ENCODE peak calls at places on chromosomes 5 and 9, in eight cellular contexts. G is fibroblast of mammary gland, C is HFFc6, M is ascending aorta, L is fibroblast of lung, B is lower lobe of right lung, Y is tibial nerve, S is B cell. Q is an unnamed sample.
A peak's percentile ranks its signal among the peaks of the same experiment; 100 is the strongest.

GRCh38 chr5:120841830-120842229 is 377.7 kb downstream of the PRR16 start:
- DNase-seq in C (no peak), M (no peak), G (no peak), B (no peak), Y (no peak), L (no peak), S (no peak), Q (no peak)

GRCh38 chr5:129046151-129046550 is 48.4 kb upstream of the ISOC1 start:
- DNase-seq in B (no peak), Y (no peak), L (no peak), M (no peak), C (no peak), S (no peak), G (peak; percentile 57), Q (no peak)

GRCh38 chr5:87770016-87770415 is 357.3 kb upstream of the CCNH start:
- DNase-seq in M (no peak), G (no peak), Y (no peak), S (no peak), B (no peak), L (no peak), C (no peak), Q (no peak)

GRCh38 chr5:134634227-134634626 is 1.6 kb upstream of the SAR1B start:
- DNase-seq in S (no peak), G (no peak), M (no peak), Y (no peak), B (no peak), L (no peak), C (no peak), Q (no peak)

GRCh38 chr5:169149317-169149716 is 151.6 kb downstream of the SLIT3 start:
- DNase-seq in M (no peak), B (no peak), C (no peak), G (no peak), Y (no peak), S (no peak), L (no peak), Q (no peak)

GRCh38 chr9:38087934-38088925 is 19.2 kb upstream of the SHB start:
- DNase-seq in L (peak; percentile 29), M (no peak), B (peak; percentile 79), C (peak; percentile 28), Y (peak; percentile 55), G (peak; percentile 46), S (peak; percentile 69), Q (peak; percentile 79)

GRCh38 chr9:121650220-121651013 is 1.0 kb upstream of the DAB2IP start:
- DNase-seq in Y (no peak), L (peak; percentile 55), C (no peak), S (no peak), G (no peak), M (no peak), B (no peak), Q (no peak)

GRCh38 chr9:96133296-96134010 is 168.5 kb downstream of the HSD17B3 start:
- DNase-seq in S (no peak), L (no peak), Y (no peak), C (no peak), M (no peak), B (no peak), G (no peak), Q (no peak)

GRCh38 chr5:115842089-115842881 is 550 bp downstream of the AP3S1 start:
- DNase-seq in Y (no peak), G (peak; percentile 42), L (no peak), M (no peak), C (peak; percentile 42), B (no peak), S (no peak), Q (peak; percentile 48)

GRCh38 chr9:128420060-128420650 is 502 bp upstream of the CERCAM start:
- DNase-seq in S (peak; percentile 68), M (no peak), Y (peak; percentile 50), B (peak; percentile 81), C (peak; percentile 31), G (peak; percentile 45), L (peak; percentile 52), Q (peak; percentile 96)

GRCh38 chr5:79030663-79031480 is 38.6 kb downstream of the DMGDH start:
- DNase-seq in B (no peak), Y (no peak), C (no peak), S (no peak), G (no peak), M (no peak), L (no peak), Q (no peak)

GRCh38 chr9:88537743-88538055 is 2.7 kb downstream of the NXNL2 start:
- DNase-seq in S (no peak), Y (peak; percentile 62), C (peak; percentile 96), B (no peak), L (peak; percentile 83), M (peak; percentile 71), G (peak; percentile 85), Q (no peak)

GRCh38 chr9:136095495-136096058 is 488 bp upstream of the NACC2 start:
- DNase-seq in Y (no peak), B (peak; percentile 74), C (no peak), L (peak; percentile 45), M (no peak), G (peak; percentile 19), S (no peak), Q (no peak)

GRCh38 chr5:60685700-60686099 is 14.3 kb downstream of the DEPDC1B start:
- DNase-seq in M (no peak), S (no peak), Y (no peak), B (no peak), L (no peak), G (no peak), C (no peak), Q (no peak)

GRCh38 chr5:60685028-60685427 is 14.9 kb downstream of the DEPDC1B start:
- DNase-seq in C (no peak), B (no peak), M (no peak), Y (no peak), G (no peak), L (no peak), S (no peak), Q (no peak)

GRCh38 chr5:60686164-60686563 is 13.8 kb downstream of the DEPDC1B start:
- DNase-seq in G (no peak), L (no peak), Y (no peak), M (no peak), B (no peak), C (no peak), S (no peak), Q (no peak)

GRCh38 chr5:60688980-60689379 is 11.0 kb downstream of the DEPDC1B start:
- DNase-seq in Y (no peak), C (no peak), S (no peak), B (no peak), L (no peak), G (no peak), M (no peak), Q (no peak)

DNA sequence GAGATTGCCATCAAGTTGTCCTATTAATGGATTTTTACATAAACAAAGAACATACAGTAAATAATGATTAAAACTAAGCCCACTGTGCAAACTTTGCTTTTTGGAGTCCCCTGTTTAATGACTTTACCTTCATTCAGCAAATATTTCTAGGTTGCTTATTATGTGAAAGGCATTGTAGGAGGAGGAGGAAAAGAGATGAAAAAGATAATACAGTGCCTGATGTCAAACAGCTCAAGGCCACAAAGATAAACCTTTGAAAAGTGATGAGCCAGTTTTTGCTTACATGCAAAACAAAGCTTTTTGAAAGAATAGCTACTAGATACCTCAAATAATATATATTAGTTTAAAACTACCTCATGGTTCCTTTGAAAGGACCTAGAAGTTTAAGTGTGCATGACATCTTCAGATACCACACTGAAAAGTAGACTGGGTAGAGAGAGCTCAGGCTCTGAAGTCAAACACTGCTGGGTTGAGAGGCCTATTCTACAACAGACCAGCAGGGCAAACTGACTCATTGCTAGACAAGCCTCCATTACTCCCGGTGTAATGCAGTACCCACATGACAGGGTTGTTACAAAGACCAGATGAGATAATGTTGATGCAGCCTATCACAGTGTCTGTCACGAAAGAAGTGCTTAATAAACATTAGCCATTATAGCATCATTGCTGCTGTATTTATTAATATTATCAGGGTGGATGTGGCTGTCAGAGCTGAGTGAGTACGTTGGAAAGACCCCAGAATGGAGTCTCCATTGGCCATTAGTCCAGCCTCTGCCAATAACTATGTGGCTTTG is 11.8 kb downstream of the DEPDC1B start:
- DNase-seq in L (peak; percentile 50), B (no peak), M (no peak), C (peak; percentile 55), S (no peak), G (peak; percentile 76), Y (no peak), Q (peak; percentile 37)
- TF ChIP-seq CTCF in L (peak; percentile 40), B (no peak), M (no peak), C (peak; percentile 56), S (peak; percentile 15), G (peak; percentile 60), Y (no peak), Q (no peak)

DNA sequence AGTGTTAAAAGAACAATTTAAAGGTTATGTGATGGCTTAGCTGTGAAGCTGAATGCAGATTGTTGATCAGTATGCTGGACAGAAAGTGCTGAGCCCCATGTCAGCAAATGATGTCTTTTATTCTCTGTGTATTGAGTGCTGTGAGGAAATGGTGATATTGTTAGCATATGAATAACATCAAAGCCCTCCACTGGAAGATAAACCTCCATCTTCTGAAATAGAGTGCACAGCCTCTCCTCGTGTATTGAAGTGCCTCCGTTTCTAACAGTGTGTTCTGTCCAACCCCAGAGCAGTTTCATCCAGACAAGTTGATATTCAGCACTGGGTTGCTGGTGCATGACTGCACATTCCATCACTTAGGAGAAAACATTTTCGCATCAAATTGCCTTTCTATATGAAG is 242.9 kb downstream of the CSNK1G3 start:
- DNase-seq in S (no peak), B (no peak), C (no peak), M (no peak), L (peak; percentile 46), G (peak; percentile 6), Y (no peak), Q (no peak)
- TF ChIP-seq CTCF in S (no peak), B (no peak), C (no peak), M (no peak), L (no peak), G (no peak), Y (no peak), Q (no peak)

GRCh38 chr5:54902817-54903473 is 82.4 kb downstream of the ESM1 start:
- DNase-seq in G (peak; percentile 74), M (no peak), L (peak; percentile 72), S (no peak), C (peak; percentile 23), B (no peak), Y (no peak), Q (peak; percentile 40)

GRCh38 chr5:54905942-54906537 is 79.4 kb downstream of the ESM1 start:
- DNase-seq in Y (peak; percentile 58), S (no peak), B (peak; percentile 63), M (no peak), L (peak; percentile 61), G (peak; percentile 75), C (peak; percentile 65), Q (no peak)

GRCh38 chr5:54900906-54901725 is 84.3 kb downstream of the ESM1 start:
- DNase-seq in G (peak; percentile 97), Y (no peak), B (no peak), M (no peak), S (no peak), C (peak; percentile 54), L (peak; percentile 72), Q (no peak)

GRCh38 chr5:54905246-54905770 is 80.1 kb downstream of the ESM1 start:
- DNase-seq in S (no peak), B (no peak), L (peak; percentile 39), C (no peak), Y (no peak), M (no peak), G (peak; percentile 28), Q (no peak)

GRCh38 chr5:54904425-54904824 is 81.0 kb downstream of the ESM1 start:
- DNase-seq in M (no peak), C (peak; percentile 57), G (peak; percentile 68), Y (no peak), S (no peak), B (no peak), L (peak; percentile 64), Q (no peak)
- TF ChIP-seq CTCF in M (no peak), C (peak; percentile 82), G (peak; percentile 67), Y (no peak), S (no peak), B (no peak), L (peak; percentile 68), Q (no peak)

GRCh38 chr5:77631166-77631582 is 7.3 kb downstream of the OTP start:
- DNase-seq in L (no peak), Y (no peak), C (no peak), B (no peak), G (no peak), M (no peak), S (no peak), Q (peak; percentile 81)
- TF ChIP-seq CTCF in L (no peak), Y (no peak), C (no peak), B (no peak), G (no peak), M (no peak), S (no peak), Q (no peak)

Q was measured in GM20000.